ENCODE peak calls at places on chromosome X, in eight cellular contexts. G is iPS DF 19.7, I is NCI-H460, V is fibroblast of mammary gland, C is kidney tubule cell, W is H54, B is left lobe of liver, L is NCI-H446 treated with DMSO at 0.1 percent for 48 hours. A is an unnamed sample.
A peak's percentile ranks its signal among the peaks of the same experiment; 100 is the strongest.

GRCh38 chrX:38861489-38861888 is 60.2 kb downstream of the MID1IP1 start:
- DNase-seq in G (no peak), C (no peak), L (no peak), I (no peak), W (no peak), V (peak; percentile 52), B (no peak), A (no peak)

GRCh38 chrX:30161043-30161442 is 54.3 kb upstream of the MAGEB2 start:
- DNase-seq in L (no peak), I (no peak), G (no peak), C (no peak), B (no peak), V (no peak), W (no peak), A (no peak)

GRCh38 chrX:10174051-10174450 is 17.3 kb downstream of the CLCN4 start:
- DNase-seq in W (no peak), I (no peak), B (no peak), C (no peak), L (no peak), V (no peak), G (no peak), A (no peak)

GRCh38 chrX:30577362-30577961 is at the start of gene TASL:
- DNase-seq in C (peak; percentile 13), I (no peak), W (no peak), L (no peak), V (no peak), G (no peak), B (no peak), A (no peak)

GRCh38 chrX:143726296-143726695 is 5.7 kb upstream of the SPANXN2 start:
- DNase-seq in G (no peak), W (no peak), B (no peak), L (no peak), I (no peak), V (no peak), C (no peak), A (no peak)

GRCh38 chrX:76555816-76556215 is 128.3 kb downstream of the MAGEE1 start:
- DNase-seq in W (no peak), L (peak; percentile 1), G (peak; percentile 20), V (peak; percentile 32), C (peak; percentile 15), B (no peak), I (peak; percentile 45), A (no peak)

GRCh38 chrX:153474718-153475117 is 4.3 kb upstream of the HAUS7 start:
- DNase-seq in V (peak; percentile 51), C (peak; percentile 31), B (peak; percentile 49), W (no peak), L (no peak), I (peak; percentile 9), G (no peak), A (no peak)

GRCh38 chrX:57595381-57595811 is 3.6 kb downstream of the ZXDB start:
- DNase-seq in L (no peak), B (no peak), G (no peak), C (peak; percentile 56), W (no peak), V (peak; percentile 82), I (no peak), A (no peak)

GRCh38 chrX:154711264-154711663 is 39.6 kb downstream of the GAB3 start:
- DNase-seq in G (no peak), I (no peak), B (no peak), W (no peak), L (no peak), C (no peak), V (no peak), A (no peak)

GRCh38 chrX:121298499-121298898 is 251.1 kb downstream of the GLUD2 start:
- DNase-seq in G (no peak), I (no peak), W (no peak), V (no peak), L (no peak), C (no peak), B (no peak), A (no peak)

GRCh38 chrX:373641-374471 is 12.9 kb downstream of the PPP2R3B start:
- DNase-seq in C (no peak), B (no peak), G (peak; percentile 17), I (peak; percentile 38), W (no peak), L (no peak), V (no peak), A (no peak)

GRCh38 chrX:116379854-116380253 is 56.6 kb upstream of the SLC6A14 start:
- DNase-seq in I (no peak), G (no peak), W (peak; percentile 1), B (no peak), C (peak; percentile 9), V (peak; percentile 89), L (no peak), A (no peak)

GRCh38 chrX:117510453-117510852 is 606.2 kb downstream of the KLHL13 start:
- DNase-seq in V (no peak), C (peak; percentile 13), I (no peak), W (no peak), L (no peak), B (no peak), G (no peak), A (no peak)

GRCh38 chrX:150525061-150525919 is 43.1 kb upstream of the MTM1 start:
- DNase-seq in C (no peak), I (no peak), V (no peak), B (peak; percentile 80), L (peak; percentile 52), G (no peak), W (no peak), A (no peak)

GRCh38 chrX:71053217-71053621 is 14.9 kb downstream of the SNX12 start:
- DNase-seq in C (no peak), G (peak; percentile 82), L (no peak), W (no peak), I (no peak), V (no peak), B (no peak), A (no peak)

GRCh38 chrX:149493567-149494562 is 11.2 kb downstream of the IDS start:
- DNase-seq in C (peak; percentile 68), I (no peak), L (no peak), B (no peak), V (peak; percentile 38), G (no peak), W (no peak), A (no peak)

GRCh38 chrX:80648023-80648422 is 161.7 kb downstream of the BRWD3 start:
- DNase-seq in B (no peak), L (no peak), V (peak; percentile 10), G (no peak), I (no peak), C (peak; percentile 19), W (no peak), A (no peak)

GRCh38 chrX:42624524-42624923 is 153.4 kb downstream of the PPP1R2C start:
- DNase-seq in I (no peak), V (no peak), G (no peak), B (no peak), L (no peak), C (no peak), W (no peak), A (no peak)